ENCODE peak calls at places on chromosomes 12 and 14, in five cellular contexts. F, J, Y, B and S are unnamed samples.

GRCh38 chr12:58540480-58541299 is 379.6 kb downstream of the LRIG3 start:
- DNase-seq in F (peak), J (peak), Y (peak), B (peak), S (peak)

GRCh38 chr12:64730585-64730964 is 28.6 kb downstream of the GNS start:
- DNase-seq in F (no peak), J (no peak), Y (no peak), B (no peak), S (no peak)

GRCh38 chr12:93778306-93778705 is 101.1 kb downstream of the CRADD start:
- DNase-seq in F (no peak), J (peak), Y (no peak), B (peak), S (peak)

GRCh38 chr14:101903111-101903561 is 61.2 kb upstream of the DYNC1H1 start:
- DNase-seq in F (no peak), J (no peak), Y (no peak), B (no peak), S (no peak)

GRCh38 chr12:43551271-43551970 is 582 bp downstream of the ADAMTS20 start:
- DNase-seq in F (peak), J (no peak), Y (no peak), B (no peak), S (no peak)

GRCh38 chr14:39023939-39024871 is 78.8 kb downstream of the SEC23A start:
- DNase-seq in F (no peak), J (no peak), Y (peak), B (no peak), S (no peak)

GRCh38 chr14:92586001-92586947 is 72.7 kb downstream of the RIN3 start:
- DNase-seq in F (no peak), J (peak), Y (no peak), B (peak), S (no peak)

GRCh38 chr14:36522347-36522971 is 2.4 kb upstream of the NKX2-1 start:
- DNase-seq in F (no peak), J (no peak), Y (no peak), B (no peak), S (peak)

GRCh38 chr12:124716208-124717141 is 147.2 kb downstream of the SCARB1 start:
- DNase-seq in F (no peak), J (no peak), Y (no peak), B (no peak), S (peak)

GRCh38 chr12:59627582-59627981 is 31.8 kb downstream of the SLC16A7 start:
- DNase-seq in F (no peak), J (no peak), Y (no peak), B (no peak), S (no peak)

GRCh38 chr12:96190403-96191170 is 3.6 kb upstream of the ELK3 start:
- DNase-seq in F (no peak), J (no peak), Y (no peak), B (peak), S (peak)

GRCh38 chr12:6222009-6222702 is 22.0 kb downstream of the CD9 start:
- DNase-seq in F (no peak), J (peak), Y (no peak), B (peak), S (peak)

DNA sequence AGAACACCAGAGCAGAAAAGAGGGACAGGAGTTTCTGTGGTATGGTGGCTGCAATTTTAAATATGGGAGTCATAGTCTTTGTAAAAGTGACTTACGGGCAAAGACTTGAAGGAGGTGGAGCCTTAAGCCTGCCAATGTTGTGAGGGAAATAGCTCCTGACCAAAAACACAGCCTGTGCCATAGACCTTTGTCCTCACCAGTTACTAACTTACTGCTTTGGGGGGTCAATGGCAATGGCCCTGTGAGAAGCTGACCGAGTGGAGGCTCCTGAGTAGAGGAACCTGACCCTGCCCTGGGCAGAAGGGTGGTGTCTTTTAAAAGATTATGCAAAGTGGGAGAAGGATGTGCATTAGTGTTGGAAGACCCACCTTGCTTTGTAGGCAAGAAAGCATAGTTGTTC is 3.8 kb downstream of the MTHFD1 start:
- DNase-seq in F (no peak), J (no peak), Y (no peak), B (no peak), S (no peak)
- H3K4me3 ChIP-seq in F (no peak), J (no peak), Y (no peak), B (no peak), S (no peak)

DNA sequence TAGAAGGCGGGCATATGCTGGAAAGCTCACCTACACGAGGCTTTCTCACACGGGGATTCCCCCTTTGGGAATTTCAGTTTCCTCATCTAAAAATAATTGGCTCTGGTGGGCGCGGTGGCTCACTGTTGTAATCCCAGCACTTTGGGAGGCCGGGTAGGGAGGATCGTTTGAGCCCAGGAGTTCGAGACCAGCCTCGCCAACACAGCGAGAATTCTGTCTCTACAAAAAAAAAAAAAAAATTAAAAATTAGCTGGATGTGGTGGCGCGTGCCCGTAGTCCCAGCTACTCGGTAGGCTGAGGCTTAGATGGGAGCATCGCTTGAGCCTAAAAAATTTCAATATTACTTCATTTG is 400 bp upstream of the NDUFA12 start:
- DNase-seq in F (no peak), J (no peak), Y (no peak), B (no peak), S (no peak)
- H3K4me3 ChIP-seq in F (no peak), J (peak), Y (peak), B (peak), S (peak)

GRCh38 chr12:47216150-47216677 is 136.5 kb upstream of the AMIGO2 start:
- DNase-seq in F (peak), J (no peak), Y (peak), B (no peak), S (no peak)
- H3K4me3 ChIP-seq in F (no peak), J (no peak), Y (peak), B (no peak), S (no peak)

DNA sequence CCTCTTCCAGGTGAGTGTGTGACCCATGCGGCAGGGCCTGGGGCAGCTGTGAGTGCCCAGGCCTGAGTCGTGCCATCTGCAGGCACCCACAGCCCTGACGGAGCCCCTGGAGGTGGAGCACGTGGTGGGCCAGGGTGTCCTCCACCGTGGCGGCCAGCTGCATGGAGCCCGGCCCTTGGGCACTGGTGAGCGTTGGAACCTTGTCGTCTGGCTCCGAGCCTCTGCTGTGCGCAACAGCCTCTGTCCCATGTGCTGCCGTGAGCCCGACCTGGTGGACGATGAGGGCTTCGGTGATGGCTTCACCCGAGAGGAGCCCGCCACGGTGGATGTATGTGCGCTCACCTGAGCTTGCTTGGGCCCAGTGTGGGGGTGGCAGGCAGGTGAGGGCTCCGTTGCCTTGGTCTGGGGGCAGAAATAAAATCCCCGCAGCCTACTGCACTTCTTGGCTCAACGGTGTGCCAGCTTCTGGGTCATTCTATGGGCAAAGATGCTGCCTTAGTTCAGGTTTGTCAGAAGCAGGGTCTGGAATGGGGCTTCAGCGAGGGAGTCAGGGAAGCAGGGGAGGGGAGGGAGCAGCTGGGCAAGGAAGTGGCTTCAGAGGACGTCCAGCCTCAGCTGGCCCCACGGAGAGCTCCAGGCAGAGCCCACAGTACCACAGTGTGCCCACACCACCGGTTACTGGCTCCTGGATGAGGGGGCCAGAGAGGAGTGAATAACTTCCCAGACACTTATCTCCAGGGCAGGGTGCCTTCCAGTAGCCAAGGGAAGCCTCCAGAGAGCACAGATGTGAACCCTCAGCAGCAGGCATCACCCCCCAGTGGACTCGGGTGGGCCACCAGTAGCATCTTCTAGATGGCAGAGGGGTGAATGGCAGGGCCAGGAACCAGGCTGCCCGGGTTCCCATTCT is 1.2 kb upstream of the ARL6IP4 start:
- DNase-seq in F (peak), J (no peak), Y (no peak), B (no peak), S (no peak)
- H3K4me3 ChIP-seq in F (no peak), J (peak), Y (peak), B (peak), S (peak)